ENCODE peak calls at places on chromosomes 13 and 19, in eight cellular contexts. O, Q, G, R, K, U, L and T are unnamed samples.

GRCh38 chr13:103184413-103184812 is 118.2 kb upstream of the SLC10A2 start:
- DNase-seq in O (no peak), Q (no peak), G (no peak), R (no peak), K (no peak), U (no peak), L (no peak), T (no peak)

GRCh38 chr13:111952814-111953213 is 114.1 kb upstream of the SOX1 start:
- DNase-seq in O (peak; percentile 48), Q (peak; percentile 20), G (no peak), R (no peak), K (no peak), U (no peak), L (no peak), T (no peak)

GRCh38 chr19:7067716-7068115 is 1.8 kb upstream of the ZNF557 start:
- DNase-seq in O (no peak), Q (no peak), G (no peak), R (no peak), K (no peak), U (no peak), L (no peak), T (no peak)

GRCh38 chr13:67231481-67231940 is 1.4 kb upstream of the PCDH9 start:
- DNase-seq in O (no peak), Q (no peak), G (no peak), R (no peak), K (no peak), U (no peak), L (no peak), T (no peak)

GRCh38 chr13:111868716-111869115 is 198.2 kb upstream of the SOX1 start:
- DNase-seq in O (no peak), Q (no peak), G (no peak), R (no peak), K (no peak), U (no peak), L (no peak), T (no peak)

GRCh38 chr19:41241859-41242258 is 22.3 kb upstream of the HNRNPUL1 start:
- DNase-seq in O (no peak), Q (no peak), G (no peak), R (no peak), K (no peak), U (no peak), L (no peak), T (no peak)

GRCh38 chr19:46372901-46373572 is 26.1 kb downstream of the PPP5C start:
- DNase-seq in O (peak; percentile 76), Q (peak; percentile 85), G (no peak), R (no peak), K (no peak), U (no peak), L (no peak), T (no peak)

GRCh38 chr19:55112781-55113569 is 4.5 kb downstream of the PPP1R12C start:
- DNase-seq in O (no peak), Q (peak; percentile 70), G (no peak), R (no peak), K (no peak), U (no peak), L (no peak), T (no peak)

GRCh38 chr13:114012141-114012540 is 38.3 kb upstream of the C13orf46 start:
- DNase-seq in O (no peak), Q (no peak), G (no peak), R (no peak), K (no peak), U (no peak), L (no peak), T (no peak)

GRCh38 chr19:38670921-38671398 is 23.5 kb downstream of the ACTN4 start:
- DNase-seq in O (no peak), Q (no peak), G (no peak), R (no peak), K (no peak), U (no peak), L (no peak), T (no peak)

GRCh38 chr19:56973713-56974553 is 133.4 kb upstream of the PEG3 start:
- DNase-seq in O (no peak), Q (no peak), G (peak; percentile 30), R (no peak), K (no peak), U (no peak), L (no peak), T (no peak)

GRCh38 chr19:49073514-49074378 is 1.2 kb upstream of the KCNA7 start:
- DNase-seq in O (no peak), Q (peak; percentile 80), G (no peak), R (no peak), K (no peak), U (no peak), L (no peak), T (no peak)

GRCh38 chr13:59094149-59094548 is 1069.6 kb downstream of the DIAPH3 start:
- DNase-seq in O (no peak), Q (no peak), G (no peak), R (no peak), K (no peak), U (no peak), L (no peak), T (no peak)

GRCh38 chr19:2044709-2045500 is 6.1 kb downstream of the MKNK2 start:
- DNase-seq in O (peak; percentile 77), Q (peak; percentile 45), G (no peak), R (no peak), K (no peak), U (no peak), L (no peak), T (no peak)

GRCh38 chr13:30091691-30092090 is 215.7 kb downstream of the KATNAL1 start:
- DNase-seq in O (no peak), Q (no peak), G (no peak), R (no peak), K (no peak), U (no peak), L (no peak), T (no peak)

GRCh38 chr13:93118081-93118615 is 108.5 kb upstream of the GPC6 start:
- DNase-seq in O (no peak), Q (no peak), G (no peak), R (no peak), K (no peak), U (no peak), L (no peak), T (no peak)

GRCh38 chr19:2112516-2113320 is 16.0 kb downstream of the IZUMO4 start:
- DNase-seq in O (no peak), Q (no peak), G (no peak), R (no peak), K (no peak), U (no peak), L (no peak), T (no peak)

GRCh38 chr19:44951179-44952159 is 3.7 kb upstream of the CLPTM1 start:
- DNase-seq in O (no peak), Q (peak; percentile 85), G (peak; percentile 79), R (no peak), K (peak; percentile 57), U (peak; percentile 34), L (no peak), T (no peak)

GRCh38 chr19:32580353-32580900 is 563 bp upstream of the PDCD5 start:
- DNase-seq in O (no peak), Q (no peak), G (no peak), R (no peak), K (no peak), U (no peak), L (no peak), T (no peak)

GRCh38 chr13:99959538-99960230 is 11.9 kb downstream of the ZIC5 start:
- DNase-seq in O (no peak), Q (peak; percentile 81), G (no peak), R (no peak), K (no peak), U (no peak), L (no peak), T (no peak)

GRCh38 chr13:33908111-33908510 is 90.2 kb downstream of the RFC3 start:
- DNase-seq in O (no peak), Q (no peak), G (no peak), R (no peak), K (no peak), U (no peak), L (no peak), T (no peak)

GRCh38 chr13:113627136-113627535 is 30.9 kb downstream of the ATP4B start:
- DNase-seq in O (peak; percentile 60), Q (no peak), G (no peak), R (no peak), K (no peak), U (no peak), L (no peak), T (no peak)

GRCh38 chr19:22144394-22144793 is 52.4 kb downstream of the ZNF676 start:
- DNase-seq in O (no peak), Q (no peak), G (no peak), R (no peak), K (no peak), U (no peak), L (no peak), T (no peak)

GRCh38 chr19:2058570-2059421 is 7.8 kb upstream of the MKNK2 start:
- DNase-seq in O (no peak), Q (no peak), G (no peak), R (no peak), K (no peak), U (no peak), L (no peak), T (no peak)

GRCh38 chr13:111531505-111531904 is 211.1 kb downstream of the TEX29 start:
- DNase-seq in O (no peak), Q (no peak), G (peak; percentile 92), R (no peak), K (no peak), U (no peak), L (no peak), T (no peak)

GRCh38 chr19:52703917-52704316 is 30.9 kb downstream of the ZNF611 start:
- DNase-seq in O (no peak), Q (no peak), G (no peak), R (no peak), K (no peak), U (no peak), L (no peak), T (no peak)

GRCh38 chr13:33228645-33229445 is 56.7 kb downstream of the STARD13 start:
- DNase-seq in O (no peak), Q (peak; percentile 58), G (peak; percentile 87), R (no peak), K (no peak), U (no peak), L (no peak), T (no peak)

GRCh38 chr13:111217661-111218060 is 102.6 kb downstream of the ARHGEF7 start:
- DNase-seq in O (no peak), Q (peak; percentile 30), G (no peak), R (no peak), K (no peak), U (no peak), L (no peak), T (no peak)

GRCh38 chr13:53105477-53105876 is 76.9 kb downstream of the OLFM4 start:
- DNase-seq in O (no peak), Q (no peak), G (no peak), R (no peak), K (no peak), U (no peak), L (no peak), T (no peak)

GRCh38 chr19:38370299-38370698 is 4.1 kb upstream of the PSMD8 start:
- DNase-seq in O (no peak), Q (no peak), G (no peak), R (no peak), K (no peak), U (no peak), L (no peak), T (no peak)

GRCh38 chr13:76732367-76732766 is 153.8 kb downstream of the KCTD12 start:
- DNase-seq in O (no peak), Q (no peak), G (no peak), R (no peak), K (no peak), U (no peak), L (no peak), T (no peak)

GRCh38 chr19:2064788-2065524 is 13.9 kb upstream of the MKNK2 start:
- DNase-seq in O (no peak), Q (no peak), G (no peak), R (no peak), K (no peak), U (no peak), L (no peak), T (no peak)

GRCh38 chr19:29533578-29534544 is 8.1 kb downstream of the VSTM2B start:
- DNase-seq in O (peak; percentile 58), Q (no peak), G (no peak), R (no peak), K (no peak), U (no peak), L (no peak), T (no peak)